ENCODE peak calls at places on chromosomes 6 and 20, in seven cellular contexts. A, I, O, C, V, B and R are unnamed samples.

GRCh38 chr6:11992086-11992485 is 20.0 kb upstream of the HIVEP1 start:
- DNase-seq in A (no peak), O (no peak), I (no peak), C (no peak), V (no peak), B (no peak), R (no peak)

GRCh38 chr6:154494592-154494991 is 15.9 kb downstream of the CNKSR3 start:
- DNase-seq in O (no peak), A (no peak), B (no peak), V (no peak), I (no peak), C (no peak), R (no peak)

GRCh38 chr6:153059757-153060156 is 57.2 kb upstream of the MTRF1L start:
- DNase-seq in V (no peak), O (no peak), B (no peak), C (peak; percentile 2), A (no peak), I (no peak), R (no peak)

GRCh38 chr6:34243131-34243771 is 5.6 kb downstream of the SMIM29 start:
- DNase-seq in B (peak; percentile 77), V (no peak), I (no peak), O (no peak), C (no peak), A (no peak), R (peak; percentile 14)

GRCh38 chr6:134187751-134188150 is 130.2 kb downstream of the SGK1 start:
- DNase-seq in V (no peak), O (no peak), C (peak; percentile 79), A (no peak), B (no peak), I (no peak), R (no peak)

GRCh38 chr20:33296206-33296605 is 13.2 kb downstream of the BPIFB1 start:
- DNase-seq in I (no peak), B (no peak), V (no peak), O (no peak), A (no peak), C (no peak), R (no peak)

GRCh38 chr6:158185729-158186456 is 17.7 kb downstream of the GTF2H5 start:
- DNase-seq in B (peak; percentile 67), V (no peak), C (no peak), I (no peak), A (no peak), O (no peak), R (no peak)

GRCh38 chr6:215335-216034 is 76.8 kb upstream of the DUSP22 start:
- DNase-seq in O (no peak), C (no peak), I (peak; percentile 62), V (no peak), B (peak; percentile 39), A (peak; percentile 79), R (peak; percentile 54)

GRCh38 chr6:40556023-40556422 is 31.1 kb downstream of the LRFN2 start:
- DNase-seq in B (no peak), V (no peak), C (no peak), I (no peak), A (no peak), O (no peak), R (no peak)

GRCh38 chr6:106199998-106200397 is 113.9 kb downstream of the PRDM1 start:
- DNase-seq in B (peak; percentile 93), C (no peak), V (no peak), A (no peak), I (no peak), O (no peak), R (no peak)

GRCh38 chr20:52761867-52762266 is 210.3 kb upstream of the TSHZ2 start:
- DNase-seq in O (no peak), I (no peak), A (no peak), C (no peak), V (no peak), B (no peak), R (no peak)

GRCh38 chr6:113779656-113780055 is 77.5 kb upstream of the MARCKS start:
- DNase-seq in O (no peak), A (no peak), V (no peak), I (no peak), C (no peak), B (no peak), R (no peak)

GRCh38 chr20:20679306-20679705 is 33.1 kb downstream of the RALGAPA2 start:
- DNase-seq in I (no peak), B (no peak), O (no peak), A (no peak), V (no peak), C (no peak), R (no peak)

GRCh38 chr6:39653631-39654030 is 71.6 kb downstream of the KIF6 start:
- DNase-seq in V (no peak), I (no peak), A (no peak), B (no peak), O (no peak), C (no peak), R (no peak)

GRCh38 chr6:33630014-33630413 is 8.9 kb downstream of the ITPR3 start:
- DNase-seq in O (no peak), A (no peak), V (no peak), B (no peak), C (no peak), I (no peak), R (no peak)

GRCh38 chr6:111484655-111484974 is 1.6 kb upstream of the REV3L start:
- DNase-seq in B (peak; percentile 11), I (no peak), V (no peak), A (no peak), C (peak; percentile 50), O (no peak), R (no peak)

GRCh38 chr6:166679566-166679965 is 52.5 kb upstream of the RPS6KA2 start:
- DNase-seq in C (no peak), B (no peak), O (no peak), A (no peak), V (no peak), I (no peak), R (no peak)

GRCh38 chr20:63090682-63091571 is 84.2 kb upstream of the BHLHE23 start:
- DNase-seq in C (no peak), I (no peak), O (no peak), B (no peak), A (peak; percentile 12), V (no peak), R (peak; percentile 38)

GRCh38 chr6:31293343-31293742 is 21.5 kb upstream of the HLA-C start:
- DNase-seq in I (no peak), V (no peak), O (no peak), B (peak; percentile 39), A (no peak), C (no peak), R (no peak)

GRCh38 chr6:157034433-157035230 is 257.5 kb downstream of the ARID1B start:
- DNase-seq in V (no peak), C (peak; percentile 79), B (peak; percentile 72), I (no peak), O (peak; percentile 45), A (no peak), R (no peak)

GRCh38 chr6:134730013-134730412 is 219.9 kb downstream of the ALDH8A1 start:
- DNase-seq in A (no peak), O (no peak), C (no peak), I (no peak), B (no peak), V (no peak), R (no peak)

GRCh38 chr6:84150680-84151079 is 76.8 kb downstream of the CEP162 start:
- DNase-seq in O (peak; percentile 24), A (no peak), B (peak; percentile 88), C (peak; percentile 80), V (no peak), I (no peak), R (no peak)

GRCh38 chr6:947235-947934 is 254.4 kb upstream of the EXOC2 start:
- DNase-seq in V (no peak), A (no peak), C (no peak), B (no peak), I (no peak), O (no peak), R (no peak)